ENCODE peak calls at places on chromosome 19, in nine cellular contexts. A is CD4-positive, alpha-beta memory T cell; V is amniotic epithelial cell; P is nephron progenitor cell; H is AG04450; F is CD4-positive, alpha-beta T cell; G is activated CD4-positive, CD25-positive, alpha-beta regulatory T cell treated with anti-CD3 and anti-CD28 coated beads, Interleukin-2, amount 50 U/mL, for 16 hours; W is stimulated activated CD8-positive, alpha-beta memory T cell treated with anti-CD3 and anti-CD28 coated beads, Interleukin-7, amount 100 ng/mL, for 48 hours; L is NCI-H2227 treated with DMSO at 0.1 percent for 48 hours. E is an unnamed sample.
A peak's percentile ranks its signal among the peaks of the same experiment; 100 is the strongest.

GRCh38 chr19:55549500-55550320 is 4.4 kb upstream of the SBK3 start:
- DNase-seq in P (peak; percentile 69), H (peak; percentile 62), W (no peak), F (no peak), V (peak; percentile 86), G (no peak), A (no peak), L (peak; percentile 72), E (no peak)

GRCh38 chr19:33878136-33878535 is 81.5 kb downstream of the KCTD15 start:
- DNase-seq in L (no peak), W (no peak), V (no peak), H (no peak), A (no peak), P (no peak), F (no peak), G (no peak), E (no peak)

GRCh38 chr19:11693505-11694499 is 44.9 kb downstream of the ZNF823 start:
- DNase-seq in A (no peak), W (no peak), F (no peak), H (no peak), L (peak; percentile 2), G (no peak), P (no peak), V (peak; percentile 58), E (no peak)

GRCh38 chr19:3398114-3398899 is 31.9 kb downstream of the NFIC start:
- DNase-seq in H (no peak), F (no peak), P (peak; percentile 21), G (no peak), V (no peak), A (no peak), W (no peak), L (no peak), E (no peak)

GRCh38 chr19:6018786-6019185 is 40.8 kb upstream of the RANBP3 start:
- DNase-seq in L (no peak), G (no peak), P (peak; percentile 31), A (no peak), W (no peak), H (no peak), F (no peak), V (no peak), E (no peak)

GRCh38 chr19:2798733-2799132 is 13.4 kb downstream of the THOP1 start:
- DNase-seq in H (no peak), P (no peak), A (no peak), G (no peak), L (no peak), F (no peak), W (no peak), V (no peak), E (no peak)

GRCh38 chr19:13848811-13849241 is 28.1 kb upstream of the NANOS3 start:
- DNase-seq in H (no peak), W (no peak), A (no peak), V (no peak), L (no peak), G (no peak), F (no peak), P (no peak), E (no peak)

GRCh38 chr19:46537136-46538097 is 41.8 kb upstream of the PNMA8B start:
- DNase-seq in H (no peak), W (peak; percentile 22), L (no peak), F (peak; percentile 52), G (peak; percentile 28), P (peak; percentile 77), A (peak; percentile 45), V (peak; percentile 30), E (peak; percentile 50)

GRCh38 chr19:29620931-29621351 is 14.9 kb downstream of the POP4 start:
- DNase-seq in A (no peak), V (no peak), G (no peak), H (no peak), F (peak; percentile 8), W (peak; percentile 55), L (no peak), P (no peak), E (no peak)

GRCh38 chr19:43939557-43940260 is 4.6 kb upstream of the ZNF45 start:
- DNase-seq in V (no peak), L (no peak), W (no peak), F (no peak), A (no peak), H (no peak), G (no peak), P (no peak), E (no peak)

GRCh38 chr19:13764821-13765394 is 586 bp downstream of the MRI1 start:
- DNase-seq in H (no peak), P (peak; percentile 62), L (no peak), F (no peak), G (no peak), V (peak; percentile 32), A (no peak), W (no peak), E (peak; percentile 25)

E was measured in T-helper 1 cell.